ENCODE peak calls at places on chromosomes 16 and 17, in four cellular contexts. One of them, this sample, is unnamed.

GRCh38 chr17:45270828-45271418 is 9.0 kb upstream of the SPATA32 start:
- DNase-seq in H1: peak; percentile 91
- DNase-seq in GM12878: no peak
- DNase-seq in SK-N-SH: peak; percentile 68
- DNase-seq in this sample: no peak

GRCh38 chr16:66081967-66082366 is 284.5 kb upstream of the CDH5 start:
- DNase-seq in H1: no peak
- DNase-seq in GM12878: no peak
- DNase-seq in SK-N-SH: no peak
- DNase-seq in this sample: peak; percentile 50

GRCh38 chr17:2892305-2892971 is 96.2 kb downstream of the RAP1GAP2 start:
- DNase-seq in H1: no peak
- DNase-seq in GM12878: no peak
- DNase-seq in SK-N-SH: peak; percentile 24
- DNase-seq in this sample: no peak

GRCh38 chr16:16162591-16162990 is 60.7 kb downstream of the ABCC6 start:
- DNase-seq in H1: no peak
- DNase-seq in GM12878: no peak
- DNase-seq in SK-N-SH: no peak
- DNase-seq in this sample: no peak

GRCh38 chr17:33932996-33933395 is 322.1 kb upstream of the CCL2 start:
- DNase-seq in H1: no peak
- DNase-seq in GM12878: no peak
- DNase-seq in SK-N-SH: no peak
- DNase-seq in this sample: no peak

GRCh38 chr16:10594312-10594950 is 14.0 kb upstream of the EMP2 start:
- DNase-seq in H1: no peak
- DNase-seq in GM12878: no peak
- DNase-seq in SK-N-SH: no peak
- DNase-seq in this sample: no peak

GRCh38 chr16:69286941-69287713 is 24.0 kb upstream of the VPS4A start:
- DNase-seq in H1: no peak
- DNase-seq in GM12878: peak; percentile 5
- DNase-seq in SK-N-SH: peak; percentile 39
- DNase-seq in this sample: no peak

GRCh38 chr16:25140459-25140858 is 28.9 kb downstream of the LCMT1 start:
- DNase-seq in H1: no peak
- DNase-seq in GM12878: no peak
- DNase-seq in SK-N-SH: no peak
- DNase-seq in this sample: no peak

GRCh38 chr16:53071748-53072301 is 17.0 kb downstream of the CHD9 start:
- DNase-seq in H1: no peak
- DNase-seq in GM12878: no peak
- DNase-seq in SK-N-SH: peak; percentile 64
- DNase-seq in this sample: no peak

GRCh38 chr17:60471451-60471850 is 49.2 kb downstream of the CHCT1 start:
- DNase-seq in H1: no peak
- DNase-seq in GM12878: no peak
- DNase-seq in SK-N-SH: no peak
- DNase-seq in this sample: no peak

GRCh38 chr16:81558077-81558443 is 113.5 kb downstream of the CMIP start:
- DNase-seq in H1: no peak
- DNase-seq in GM12878: no peak
- DNase-seq in SK-N-SH: no peak
- DNase-seq in this sample: no peak

GRCh38 chr16:2969545-2970521 is 685 bp downstream of the PAQR4 start:
- DNase-seq in H1: peak; percentile 90
- DNase-seq in GM12878: no peak
- DNase-seq in SK-N-SH: peak; percentile 85
- DNase-seq in this sample: peak; percentile 75

GRCh38 chr17:5121186-5121841 is 5.5 kb downstream of the USP6 start:
- DNase-seq in H1: no peak
- DNase-seq in GM12878: no peak
- DNase-seq in SK-N-SH: no peak
- DNase-seq in this sample: no peak

GRCh38 chr17:10499950-10500349 is 18.4 kb downstream of the MYH1 start:
- DNase-seq in H1: no peak
- DNase-seq in GM12878: no peak
- DNase-seq in SK-N-SH: no peak
- DNase-seq in this sample: no peak

GRCh38 chr17:57989011-57989345 is 924 bp upstream of the VEZF1 start:
- DNase-seq in H1: no peak
- DNase-seq in GM12878: no peak
- DNase-seq in SK-N-SH: peak; percentile 63
- DNase-seq in this sample: no peak

GRCh38 chr17:46751425-46751824 is 67.1 kb downstream of the WNT3 start:
- DNase-seq in H1: no peak
- DNase-seq in GM12878: no peak
- DNase-seq in SK-N-SH: no peak
- DNase-seq in this sample: no peak

GRCh38 chr16:74035816-74036215 is 260.8 kb upstream of the PSMD7 start:
- DNase-seq in H1: no peak
- DNase-seq in GM12878: no peak
- DNase-seq in SK-N-SH: peak; percentile 62
- DNase-seq in this sample: no peak

GRCh38 chr17:17738901-17739300 is 57.6 kb downstream of the RAI1 start:
- DNase-seq in H1: no peak
- DNase-seq in GM12878: no peak
- DNase-seq in SK-N-SH: no peak
- DNase-seq in this sample: no peak

GRCh38 chr16:72362972-72363371 is 191.0 kb upstream of the PMFBP1 start:
- DNase-seq in H1: no peak
- DNase-seq in GM12878: peak; percentile 21
- DNase-seq in SK-N-SH: no peak
- DNase-seq in this sample: no peak

GRCh38 chr16:87333101-87333500 is 15.9 kb upstream of the C16orf95 start:
- DNase-seq in H1: no peak
- DNase-seq in GM12878: no peak
- DNase-seq in SK-N-SH: no peak
- DNase-seq in this sample: no peak

GRCh38 chr16:5001986-5002385 is 31.7 kb downstream of the NAGPA start:
- DNase-seq in H1: no peak
- DNase-seq in GM12878: no peak
- DNase-seq in SK-N-SH: no peak
- DNase-seq in this sample: no peak

GRCh38 chr17:11671151-11671550 is 72.9 kb downstream of the DNAH9 start:
- DNase-seq in H1: no peak
- DNase-seq in GM12878: no peak
- DNase-seq in SK-N-SH: no peak
- DNase-seq in this sample: no peak

GRCh38 chr16:50425648-50426047 is 56.9 kb upstream of the BRD7 start:
- DNase-seq in H1: no peak
- DNase-seq in GM12878: no peak
- DNase-seq in SK-N-SH: peak; percentile 74
- DNase-seq in this sample: no peak

GRCh38 chr16:65229191-65229662 is 107.4 kb upstream of the CDH11 start:
- DNase-seq in H1: no peak
- DNase-seq in GM12878: no peak
- DNase-seq in SK-N-SH: no peak
- DNase-seq in this sample: no peak

GRCh38 chr16:1105888-1106620 is 10.0 kb upstream of the C1QTNF8 start:
- DNase-seq in H1: peak; percentile 91
- DNase-seq in GM12878: no peak
- DNase-seq in SK-N-SH: peak; percentile 98
- DNase-seq in this sample: peak; percentile 50

GRCh38 chr16:6484931-6485330 is 847.7 kb upstream of the RBFOX1 start:
- DNase-seq in H1: no peak
- DNase-seq in GM12878: no peak
- DNase-seq in SK-N-SH: no peak
- DNase-seq in this sample: no peak

GRCh38 chr16:85220125-85220839 is 108.0 kb upstream of the CIBAR2 start:
- DNase-seq in H1: no peak
- DNase-seq in GM12878: no peak
- DNase-seq in SK-N-SH: peak; percentile 92
- DNase-seq in this sample: no peak
- TF ChIP-seq YY1 in H1: no peak
- TF ChIP-seq YY1 in GM12878: no peak
- TF ChIP-seq YY1 in SK-N-SH: peak; percentile 43
- TF ChIP-seq YY1 in this sample: no peak

GRCh38 chr17:66429680-66430079 is 127.3 kb downstream of the PRKCA start:
- DNase-seq in H1: no peak
- DNase-seq in GM12878: no peak
- DNase-seq in SK-N-SH: no peak
- DNase-seq in this sample: no peak

GRCh38 chr17:66432558-66432957 is 130.1 kb downstream of the PRKCA start:
- DNase-seq in H1: no peak
- DNase-seq in GM12878: no peak
- DNase-seq in SK-N-SH: no peak
- DNase-seq in this sample: no peak

GRCh38 chr17:66432996-66433556 is 130.7 kb downstream of the PRKCA start:
- DNase-seq in H1: no peak
- DNase-seq in GM12878: no peak
- DNase-seq in SK-N-SH: peak; percentile 80
- DNase-seq in this sample: no peak

GRCh38 chr17:66431080-66431795 is 128.8 kb downstream of the PRKCA start:
- DNase-seq in H1: no peak
- DNase-seq in GM12878: no peak
- DNase-seq in SK-N-SH: no peak
- DNase-seq in this sample: no peak

DNA sequence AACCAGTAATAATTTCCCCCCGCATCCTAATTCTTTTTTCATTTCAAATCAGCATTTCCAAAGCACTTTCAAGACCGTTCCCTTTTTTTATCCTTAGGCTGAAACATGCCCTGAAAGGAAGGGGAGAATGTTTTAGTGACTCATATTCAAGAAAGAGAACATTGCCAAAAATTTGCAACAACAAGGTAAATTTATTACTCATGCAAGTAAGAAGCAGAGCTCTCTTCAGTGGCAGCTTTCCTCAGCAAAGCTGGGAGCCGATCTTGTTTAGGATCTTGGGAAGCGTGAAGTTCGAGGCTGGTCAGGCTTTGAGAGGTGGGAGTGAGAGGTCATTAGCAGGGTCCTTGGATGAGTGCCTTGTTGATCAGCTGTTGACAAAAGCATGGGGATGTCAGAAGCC is 129.5 kb downstream of the PRKCA start:
- DNase-seq in H1: no peak
- DNase-seq in GM12878: no peak
- DNase-seq in SK-N-SH: no peak
- DNase-seq in this sample: no peak
- TF ChIP-seq YY1 in H1: no peak
- TF ChIP-seq YY1 in GM12878: no peak
- TF ChIP-seq YY1 in SK-N-SH: no peak
- TF ChIP-seq YY1 in this sample: no peak

GRCh38 chr16:48076455-48077012 is 79.3 kb downstream of the ABCC12 start:
- DNase-seq in H1: no peak
- DNase-seq in GM12878: no peak
- DNase-seq in SK-N-SH: no peak
- DNase-seq in this sample: no peak

DNA sequence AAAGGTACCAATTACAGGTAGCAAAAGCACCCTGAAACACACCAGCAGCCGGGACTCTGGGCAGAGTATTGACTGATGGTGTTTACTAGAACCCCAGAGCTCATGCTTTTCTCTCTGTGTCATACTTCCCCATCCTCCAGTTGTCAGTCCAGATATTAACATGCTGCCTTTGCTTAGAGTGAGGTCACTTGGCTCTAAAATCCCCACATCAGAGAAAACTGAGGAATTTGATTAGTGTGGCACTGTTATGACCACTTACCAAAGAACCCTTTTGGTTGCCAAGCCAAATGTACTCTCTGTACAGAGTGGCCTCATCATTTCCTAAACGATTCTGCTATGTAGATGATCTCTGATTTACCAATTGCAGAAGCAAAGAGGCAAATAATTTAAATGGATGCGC is 80.4 kb downstream of the ABCC12 start:
- DNase-seq in H1: no peak
- DNase-seq in GM12878: no peak
- DNase-seq in SK-N-SH: no peak
- DNase-seq in this sample: no peak
- TF ChIP-seq YY1 in H1: no peak
- TF ChIP-seq YY1 in GM12878: no peak
- TF ChIP-seq YY1 in SK-N-SH: no peak
- TF ChIP-seq YY1 in this sample: no peak

GRCh38 chr17:48162305-48162934 is 54.9 kb downstream of the SNX11 start:
- DNase-seq in H1: no peak
- DNase-seq in GM12878: no peak
- DNase-seq in SK-N-SH: no peak
- DNase-seq in this sample: no peak
- TF ChIP-seq YY1 in H1: no peak
- TF ChIP-seq YY1 in GM12878: no peak
- TF ChIP-seq YY1 in SK-N-SH: no peak
- TF ChIP-seq YY1 in this sample: no peak

DNA sequence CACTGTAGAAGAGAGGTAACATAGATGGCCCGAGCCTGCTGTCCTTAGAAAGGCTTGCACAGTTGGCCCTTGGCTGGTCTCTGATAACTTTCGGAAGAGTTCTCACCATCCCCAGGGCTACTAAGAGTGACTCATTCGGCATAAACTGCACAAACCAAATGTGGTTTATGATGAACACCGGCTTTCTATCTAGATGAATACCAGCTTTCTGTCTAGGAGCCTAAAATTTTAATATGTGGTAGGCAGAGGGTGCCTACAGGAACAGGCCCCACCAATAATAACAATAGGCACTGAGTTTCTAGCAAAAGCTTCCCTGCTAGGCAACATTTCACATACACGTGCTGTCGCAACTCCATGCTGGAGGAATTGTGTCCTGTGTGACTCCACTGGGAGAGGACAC is 15.4 kb downstream of the CNOT1 start:
- DNase-seq in H1: no peak
- DNase-seq in GM12878: no peak
- DNase-seq in SK-N-SH: no peak
- DNase-seq in this sample: no peak
- TF ChIP-seq YY1 in H1: no peak
- TF ChIP-seq YY1 in GM12878: no peak
- TF ChIP-seq YY1 in SK-N-SH: no peak
- TF ChIP-seq YY1 in this sample: no peak

This sample was measured in NT2/D1.